ENCODE peak calls at places on chromosomes 3 and 15, in ten cellular contexts. One of them, this sample, is unnamed.

GRCh38 chr3:195110647-195111321 is 160.2 kb downstream of the XXYLT1 start:
- DNase-seq in spleen: peak; percentile 66
- DNase-seq in stomach: no peak
- DNase-seq in transverse colon: no peak
- DNase-seq in GM23338: no peak
- DNase-seq in GM12891: no peak
- DNase-seq in Panc1: no peak
- DNase-seq in suprapubic skin: no peak
- DNase-seq in HCT116: no peak
- DNase-seq in upper lobe of left lung: no peak
- DNase-seq in this sample: no peak

GRCh38 chr3:126509565-126510322 is 7.8 kb downstream of the UROC1 start:
- DNase-seq in spleen: peak; percentile 53
- DNase-seq in stomach: no peak
- DNase-seq in transverse colon: no peak
- DNase-seq in GM23338: no peak
- DNase-seq in GM12891: no peak
- DNase-seq in Panc1: no peak
- DNase-seq in suprapubic skin: no peak
- DNase-seq in HCT116: no peak
- DNase-seq in upper lobe of left lung: no peak
- DNase-seq in this sample: no peak

GRCh38 chr3:125059488-125060245 is 3.9 kb upstream of the HEG1 start:
- DNase-seq in spleen: no peak
- DNase-seq in stomach: no peak
- DNase-seq in transverse colon: no peak
- DNase-seq in GM23338: peak; percentile 34
- DNase-seq in GM12891: no peak
- DNase-seq in Panc1: no peak
- DNase-seq in suprapubic skin: no peak
- DNase-seq in HCT116: no peak
- DNase-seq in upper lobe of left lung: no peak
- DNase-seq in this sample: no peak

GRCh38 chr3:155603302-155603701 is 141.6 kb downstream of the PLCH1 start:
- DNase-seq in spleen: no peak
- DNase-seq in stomach: no peak
- DNase-seq in transverse colon: no peak
- DNase-seq in GM23338: no peak
- DNase-seq in GM12891: no peak
- DNase-seq in Panc1: no peak
- DNase-seq in suprapubic skin: no peak
- DNase-seq in HCT116: no peak
- DNase-seq in upper lobe of left lung: no peak
- DNase-seq in this sample: no peak

GRCh38 chr15:58040117-58040516 is 25.4 kb downstream of the ALDH1A2 start:
- DNase-seq in spleen: no peak
- DNase-seq in stomach: no peak
- DNase-seq in transverse colon: no peak
- DNase-seq in GM23338: no peak
- DNase-seq in GM12891: no peak
- DNase-seq in Panc1: no peak
- DNase-seq in suprapubic skin: no peak
- DNase-seq in HCT116: no peak
- DNase-seq in upper lobe of left lung: no peak
- DNase-seq in this sample: no peak

GRCh38 chr3:35487396-35487795 is 151.9 kb upstream of the ARPP21 start:
- DNase-seq in spleen: no peak
- DNase-seq in stomach: no peak
- DNase-seq in transverse colon: no peak
- DNase-seq in GM23338: no peak
- DNase-seq in GM12891: no peak
- DNase-seq in Panc1: no peak
- DNase-seq in suprapubic skin: no peak
- DNase-seq in HCT116: no peak
- DNase-seq in upper lobe of left lung: no peak
- DNase-seq in this sample: no peak

GRCh38 chr3:117218709-117219108 is 509.1 kb downstream of the TUSC7 start:
- DNase-seq in spleen: no peak
- DNase-seq in stomach: no peak
- DNase-seq in transverse colon: no peak
- DNase-seq in GM23338: no peak
- DNase-seq in GM12891: no peak
- DNase-seq in Panc1: no peak
- DNase-seq in suprapubic skin: no peak
- DNase-seq in HCT116: no peak
- DNase-seq in upper lobe of left lung: no peak
- DNase-seq in this sample: no peak

GRCh38 chr3:101890716-101891115 is 41.4 kb downstream of the NFKBIZ start:
- DNase-seq in spleen: no peak
- DNase-seq in stomach: no peak
- DNase-seq in transverse colon: no peak
- DNase-seq in GM23338: no peak
- DNase-seq in GM12891: no peak
- DNase-seq in Panc1: no peak
- DNase-seq in suprapubic skin: no peak
- DNase-seq in HCT116: no peak
- DNase-seq in upper lobe of left lung: no peak
- DNase-seq in this sample: no peak

GRCh38 chr3:33167716-33168339 is 50.8 kb downstream of the SUSD5 start:
- DNase-seq in spleen: no peak
- DNase-seq in stomach: no peak
- DNase-seq in transverse colon: no peak
- DNase-seq in GM23338: peak; percentile 4
- DNase-seq in GM12891: no peak
- DNase-seq in Panc1: no peak
- DNase-seq in suprapubic skin: no peak
- DNase-seq in HCT116: no peak
- DNase-seq in upper lobe of left lung: no peak
- DNase-seq in this sample: no peak

GRCh38 chr15:100021653-100022052 is 288.4 kb upstream of the LYSMD4 start:
- DNase-seq in spleen: no peak
- DNase-seq in stomach: no peak
- DNase-seq in transverse colon: no peak
- DNase-seq in GM23338: no peak
- DNase-seq in GM12891: no peak
- DNase-seq in Panc1: no peak
- DNase-seq in suprapubic skin: peak; percentile 62
- DNase-seq in HCT116: no peak
- DNase-seq in upper lobe of left lung: no peak
- DNase-seq in this sample: no peak

GRCh38 chr3:135082706-135083105 is 287.6 kb downstream of the EPHB1 start:
- DNase-seq in spleen: no peak
- DNase-seq in stomach: no peak
- DNase-seq in transverse colon: no peak
- DNase-seq in GM23338: no peak
- DNase-seq in GM12891: no peak
- DNase-seq in Panc1: no peak
- DNase-seq in suprapubic skin: no peak
- DNase-seq in HCT116: no peak
- DNase-seq in upper lobe of left lung: no peak
- DNase-seq in this sample: no peak

GRCh38 chr3:52820741-52821140 is 9.7 kb downstream of the ITIH4 start:
- DNase-seq in spleen: no peak
- DNase-seq in stomach: no peak
- DNase-seq in transverse colon: no peak
- DNase-seq in GM23338: peak; percentile 83
- DNase-seq in GM12891: peak; percentile 77
- DNase-seq in Panc1: no peak
- DNase-seq in suprapubic skin: no peak
- DNase-seq in HCT116: peak; percentile 12
- DNase-seq in upper lobe of left lung: no peak
- DNase-seq in this sample: peak; percentile 52

GRCh38 chr3:13605555-13605954 is 56.6 kb downstream of the FBLN2 start:
- DNase-seq in spleen: peak; percentile 14
- DNase-seq in stomach: no peak
- DNase-seq in transverse colon: no peak
- DNase-seq in GM23338: no peak
- DNase-seq in GM12891: no peak
- DNase-seq in Panc1: no peak
- DNase-seq in suprapubic skin: no peak
- DNase-seq in HCT116: no peak
- DNase-seq in upper lobe of left lung: no peak
- DNase-seq in this sample: no peak

GRCh38 chr15:59738676-59739075 is 49.6 kb upstream of the BNIP2 start:
- DNase-seq in spleen: no peak
- DNase-seq in stomach: no peak
- DNase-seq in transverse colon: no peak
- DNase-seq in GM23338: no peak
- DNase-seq in GM12891: no peak
- DNase-seq in Panc1: no peak
- DNase-seq in suprapubic skin: no peak
- DNase-seq in HCT116: no peak
- DNase-seq in upper lobe of left lung: no peak
- DNase-seq in this sample: no peak

GRCh38 chr15:59736181-59736580 is 47.1 kb upstream of the BNIP2 start:
- DNase-seq in spleen: no peak
- DNase-seq in stomach: no peak
- DNase-seq in transverse colon: no peak
- DNase-seq in GM23338: peak; percentile 31
- DNase-seq in GM12891: no peak
- DNase-seq in Panc1: no peak
- DNase-seq in suprapubic skin: no peak
- DNase-seq in HCT116: no peak
- DNase-seq in upper lobe of left lung: no peak
- DNase-seq in this sample: no peak

GRCh38 chr15:59741274-59741906 is 52.3 kb upstream of the BNIP2 start:
- DNase-seq in spleen: no peak
- DNase-seq in stomach: no peak
- DNase-seq in transverse colon: no peak
- DNase-seq in GM23338: peak; percentile 74
- DNase-seq in GM12891: no peak
- DNase-seq in Panc1: no peak
- DNase-seq in suprapubic skin: no peak
- DNase-seq in HCT116: peak; percentile 15
- DNase-seq in upper lobe of left lung: no peak
- DNase-seq in this sample: no peak

DNA sequence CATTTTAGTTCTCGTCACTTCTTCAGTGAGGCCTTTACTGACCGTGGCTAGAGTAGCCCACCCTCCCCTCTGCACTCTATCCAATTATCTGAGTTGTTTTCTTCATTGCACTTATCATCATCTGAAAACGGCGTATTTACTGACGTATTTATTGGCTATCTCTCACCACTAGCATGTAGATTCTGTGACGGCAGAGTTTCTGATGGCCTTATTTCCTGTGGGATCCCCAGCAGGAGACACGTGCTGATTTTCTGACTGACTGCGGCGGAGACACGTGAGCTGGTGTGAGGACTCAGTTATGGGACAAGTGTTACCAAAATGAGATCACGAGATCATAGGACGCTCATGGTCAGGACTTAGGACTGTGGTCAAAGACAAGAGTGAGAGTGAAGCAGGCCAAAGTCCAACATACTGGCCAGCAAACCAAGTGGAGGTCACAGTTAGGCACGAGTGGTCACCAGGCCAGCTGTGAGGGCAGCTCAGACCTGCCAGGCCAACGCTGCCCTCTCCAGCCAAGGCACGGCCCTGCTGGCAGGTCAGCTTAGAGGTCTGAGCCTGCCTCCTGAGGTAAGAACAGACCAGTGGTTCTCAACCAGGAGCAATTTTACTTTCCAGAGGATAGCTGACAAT is 50.6 kb upstream of the BNIP2 start:
- DNase-seq in spleen: no peak
- DNase-seq in stomach: no peak
- DNase-seq in transverse colon: no peak
- DNase-seq in GM23338: no peak
- DNase-seq in GM12891: no peak
- DNase-seq in Panc1: no peak
- DNase-seq in suprapubic skin: no peak
- DNase-seq in HCT116: no peak
- DNase-seq in upper lobe of left lung: peak; percentile 25
- DNase-seq in this sample: no peak
- TF ChIP-seq POLR2AphosphoS5 in spleen: no peak
- TF ChIP-seq POLR2AphosphoS5 in stomach: no peak
- TF ChIP-seq POLR2AphosphoS5 in transverse colon: no peak
- TF ChIP-seq POLR2AphosphoS5 in GM23338: no peak
- TF ChIP-seq POLR2AphosphoS5 in GM12891: no peak
- TF ChIP-seq POLR2AphosphoS5 in Panc1: no peak
- TF ChIP-seq POLR2AphosphoS5 in suprapubic skin: no peak
- TF ChIP-seq POLR2AphosphoS5 in HCT116: no peak
- TF ChIP-seq POLR2AphosphoS5 in upper lobe of left lung: no peak
- TF ChIP-seq POLR2AphosphoS5 in this sample: no peak

GRCh38 chr15:82045892-82046667 is at the start of gene MEX3B:
- DNase-seq in spleen: peak; percentile 94
- DNase-seq in stomach: peak; percentile 88
- DNase-seq in transverse colon: peak; percentile 92
- DNase-seq in GM23338: peak; percentile 93
- DNase-seq in GM12891: peak; percentile 82
- DNase-seq in Panc1: peak; percentile 56
- DNase-seq in suprapubic skin: peak; percentile 94
- DNase-seq in HCT116: peak; percentile 86
- DNase-seq in upper lobe of left lung: peak; percentile 98
- DNase-seq in this sample: peak; percentile 82
- TF ChIP-seq POLR2AphosphoS5 in spleen: peak; percentile 66
- TF ChIP-seq POLR2AphosphoS5 in stomach: peak; percentile 71
- TF ChIP-seq POLR2AphosphoS5 in transverse colon: peak; percentile 48
- TF ChIP-seq POLR2AphosphoS5 in GM23338: peak; percentile 61
- TF ChIP-seq POLR2AphosphoS5 in GM12891: no peak
- TF ChIP-seq POLR2AphosphoS5 in Panc1: peak; percentile 19
- TF ChIP-seq POLR2AphosphoS5 in suprapubic skin: no peak
- TF ChIP-seq POLR2AphosphoS5 in HCT116: no peak
- TF ChIP-seq POLR2AphosphoS5 in upper lobe of left lung: peak; percentile 53
- TF ChIP-seq POLR2AphosphoS5 in this sample: no peak

DNA sequence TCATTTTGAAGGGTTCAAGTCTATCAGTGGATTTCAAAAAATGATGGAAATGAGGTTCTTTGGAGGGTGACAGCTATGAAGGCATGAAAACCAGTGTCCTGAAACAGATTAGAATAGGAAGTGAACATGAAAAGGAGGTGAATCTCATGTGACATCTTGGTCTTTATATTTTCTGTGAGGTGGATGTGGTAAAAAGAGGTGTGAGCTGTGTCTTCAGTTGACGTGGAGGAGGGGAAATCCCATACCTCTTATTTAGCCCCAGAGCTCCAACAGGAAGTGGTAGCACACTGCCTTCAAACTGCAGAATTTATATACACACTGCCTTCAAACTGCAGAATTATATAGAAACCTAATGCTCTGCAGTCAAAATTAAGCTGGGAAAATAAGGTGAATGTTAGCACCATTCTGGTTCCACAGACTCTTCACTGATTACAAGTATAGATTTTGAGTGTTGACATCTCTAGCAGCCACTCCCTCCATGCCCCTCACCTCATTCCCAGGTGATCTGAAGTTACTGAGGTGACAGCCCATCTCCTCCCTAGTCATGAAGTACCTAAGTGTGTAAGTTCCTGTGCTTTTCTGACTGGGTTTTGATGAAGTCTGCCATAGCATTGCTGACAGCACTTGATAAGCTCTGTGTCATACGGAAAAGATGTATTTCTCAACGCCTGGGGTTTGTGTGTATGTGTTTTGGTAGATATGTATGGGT is 2.6 kb downstream of the RAB8B start:
- DNase-seq in spleen: no peak
- DNase-seq in stomach: no peak
- DNase-seq in transverse colon: peak; percentile 19
- DNase-seq in GM23338: no peak
- DNase-seq in GM12891: no peak
- DNase-seq in Panc1: no peak
- DNase-seq in suprapubic skin: no peak
- DNase-seq in HCT116: no peak
- DNase-seq in upper lobe of left lung: no peak
- DNase-seq in this sample: no peak
- TF ChIP-seq POLR2AphosphoS5 in spleen: peak; percentile 70
- TF ChIP-seq POLR2AphosphoS5 in stomach: no peak
- TF ChIP-seq POLR2AphosphoS5 in transverse colon: no peak
- TF ChIP-seq POLR2AphosphoS5 in GM23338: no peak
- TF ChIP-seq POLR2AphosphoS5 in GM12891: no peak
- TF ChIP-seq POLR2AphosphoS5 in Panc1: no peak
- TF ChIP-seq POLR2AphosphoS5 in suprapubic skin: no peak
- TF ChIP-seq POLR2AphosphoS5 in HCT116: no peak
- TF ChIP-seq POLR2AphosphoS5 in upper lobe of left lung: no peak
- TF ChIP-seq POLR2AphosphoS5 in this sample: peak; percentile 28

GRCh38 chr15:25763206-25763880 is 99.8 kb downstream of the ATP10A start:
- DNase-seq in spleen: no peak
- DNase-seq in stomach: peak; percentile 14
- DNase-seq in transverse colon: no peak
- DNase-seq in GM23338: no peak
- DNase-seq in GM12891: no peak
- DNase-seq in Panc1: no peak
- DNase-seq in suprapubic skin: no peak
- DNase-seq in HCT116: no peak
- DNase-seq in upper lobe of left lung: no peak
- DNase-seq in this sample: no peak
- TF ChIP-seq POLR2AphosphoS5 in spleen: no peak
- TF ChIP-seq POLR2AphosphoS5 in stomach: no peak
- TF ChIP-seq POLR2AphosphoS5 in transverse colon: no peak
- TF ChIP-seq POLR2AphosphoS5 in GM23338: no peak
- TF ChIP-seq POLR2AphosphoS5 in GM12891: no peak
- TF ChIP-seq POLR2AphosphoS5 in Panc1: no peak
- TF ChIP-seq POLR2AphosphoS5 in suprapubic skin: no peak
- TF ChIP-seq POLR2AphosphoS5 in HCT116: no peak
- TF ChIP-seq POLR2AphosphoS5 in upper lobe of left lung: no peak
- TF ChIP-seq POLR2AphosphoS5 in this sample: no peak